ENCODE peak calls at places on chromosome 13, in seven cellular contexts. K is IMR-90, G is neuronal stem cell, I is H1, U is mesenchymal stem cell, M is trophoblast cell, B is H9. L is an unnamed sample.

GRCh38 chr13:98869408-98870090 is 108.3 kb downstream of the DOCK9 start:
- DNase-seq in K (no peak), G (no peak), I (no peak), U (no peak), M (peak), B (no peak), L (no peak)

GRCh38 chr13:83722443-83722842 is 159.8 kb downstream of the SLITRK1 start:
- DNase-seq in K (no peak), G (no peak), I (no peak), U (no peak), M (no peak), B (no peak), L (no peak)

GRCh38 chr13:83622422-83622784 is 259.9 kb downstream of the SLITRK1 start:
- DNase-seq in K (peak), G (no peak), I (no peak), U (no peak), M (no peak), B (no peak), L (no peak)

GRCh38 chr13:69683921-69684663 is 423.5 kb upstream of the ATXN8OS start:
- DNase-seq in K (no peak), G (no peak), I (no peak), U (no peak), M (no peak), B (no peak), L (no peak)

GRCh38 chr13:48573213-48573612 is 40.3 kb upstream of the RCBTB2 start:
- DNase-seq in K (no peak), G (no peak), I (no peak), U (no peak), M (no peak), B (no peak), L (no peak)

GRCh38 chr13:92775631-92776030 is 451.0 kb upstream of the GPC6 start:
- DNase-seq in K (no peak), G (no peak), I (no peak), U (no peak), M (no peak), B (no peak), L (no peak)

GRCh38 chr13:72890546-72890945 is 108.6 kb downstream of the PIBF1 start:
- DNase-seq in K (no peak), G (no peak), I (no peak), U (no peak), M (no peak), B (no peak), L (no peak)

GRCh38 chr13:48446454-48446853 is 33.5 kb upstream of the LPAR6 start:
- DNase-seq in K (peak), G (no peak), I (no peak), U (peak), M (peak), B (no peak), L (no peak)

GRCh38 chr13:106393776-106394175 is 141.7 kb downstream of the EFNB2 start:
- DNase-seq in K (peak), G (no peak), I (no peak), U (no peak), M (no peak), B (no peak), L (no peak)

GRCh38 chr13:32142956-32143375 is 111.4 kb downstream of the FRY start:
- DNase-seq in K (peak), G (no peak), I (no peak), U (peak), M (peak), B (peak), L (peak)

GRCh38 chr13:24323036-24323738 is 13.8 kb downstream of the C1QTNF9 start:
- DNase-seq in K (no peak), G (no peak), I (no peak), U (no peak), M (no peak), B (no peak), L (no peak)

GRCh38 chr13:110430391-110431338 is 123.6 kb downstream of the COL4A2 start:
- DNase-seq in K (no peak), G (no peak), I (no peak), U (no peak), M (peak), B (no peak), L (no peak)
- H2BK5ac ChIP-seq in K (no peak), G (no peak), I (no peak), U (no peak), M (no peak), B (no peak), L (no peak)

DNA sequence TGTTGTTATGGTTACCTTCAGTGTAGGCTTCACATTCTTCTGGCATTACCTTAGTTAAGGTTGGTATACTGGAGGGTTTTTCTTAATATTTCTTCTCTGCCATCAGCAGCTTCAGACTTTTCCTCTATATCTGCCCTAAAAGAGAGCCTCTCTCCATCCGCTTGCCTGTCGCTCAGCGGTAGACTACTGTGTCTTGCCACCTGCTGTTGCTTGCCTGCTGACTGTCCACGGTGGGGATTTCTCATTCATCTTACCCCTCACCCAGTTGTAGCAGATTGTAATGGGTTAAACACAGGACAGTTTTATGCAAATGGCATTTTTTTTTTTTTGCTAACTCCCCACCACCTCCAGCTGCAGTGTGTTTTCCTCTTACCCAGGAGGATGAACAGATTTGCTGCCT is 577.2 kb downstream of the SLITRK5 start:
- DNase-seq in K (no peak), G (peak), I (no peak), U (no peak), M (no peak), B (no peak), L (peak)
- H2BK5ac ChIP-seq in K (no peak), G (no peak), I (no peak), U (no peak), M (no peak), B (no peak), L (no peak)

GRCh38 chr13:37375071-37375470 is 223.5 kb downstream of the POSTN start:
- DNase-seq in K (no peak), G (no peak), I (no peak), U (no peak), M (no peak), B (no peak), L (no peak)
- H2BK5ac ChIP-seq in K (no peak), G (no peak), I (no peak), U (no peak), M (no peak), B (no peak), L (no peak)

DNA sequence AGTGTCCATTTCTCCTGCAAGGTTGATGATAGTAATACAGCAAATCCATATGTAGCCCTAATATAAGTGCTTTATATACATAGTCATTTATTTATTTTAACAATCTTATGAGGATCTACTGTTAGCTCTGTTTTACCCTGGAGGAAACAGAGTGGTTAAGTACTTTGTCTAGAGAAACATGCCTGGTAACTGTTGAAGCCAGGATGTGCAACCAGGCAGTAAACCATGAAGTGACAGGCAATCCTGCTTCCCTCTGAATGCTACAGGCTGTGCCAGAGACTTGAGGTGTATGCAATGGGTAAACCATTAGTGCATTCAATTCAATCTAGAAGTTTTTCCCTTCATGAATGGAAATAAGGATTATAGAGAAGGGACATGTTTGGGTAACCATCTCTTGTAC is 911.0 kb downstream of the PCDH17 start:
- DNase-seq in K (no peak), G (no peak), I (no peak), U (no peak), M (no peak), B (no peak), L (no peak)
- H2BK5ac ChIP-seq in K (no peak), G (no peak), I (no peak), U (no peak), M (no peak), B (no peak), L (no peak)

DNA sequence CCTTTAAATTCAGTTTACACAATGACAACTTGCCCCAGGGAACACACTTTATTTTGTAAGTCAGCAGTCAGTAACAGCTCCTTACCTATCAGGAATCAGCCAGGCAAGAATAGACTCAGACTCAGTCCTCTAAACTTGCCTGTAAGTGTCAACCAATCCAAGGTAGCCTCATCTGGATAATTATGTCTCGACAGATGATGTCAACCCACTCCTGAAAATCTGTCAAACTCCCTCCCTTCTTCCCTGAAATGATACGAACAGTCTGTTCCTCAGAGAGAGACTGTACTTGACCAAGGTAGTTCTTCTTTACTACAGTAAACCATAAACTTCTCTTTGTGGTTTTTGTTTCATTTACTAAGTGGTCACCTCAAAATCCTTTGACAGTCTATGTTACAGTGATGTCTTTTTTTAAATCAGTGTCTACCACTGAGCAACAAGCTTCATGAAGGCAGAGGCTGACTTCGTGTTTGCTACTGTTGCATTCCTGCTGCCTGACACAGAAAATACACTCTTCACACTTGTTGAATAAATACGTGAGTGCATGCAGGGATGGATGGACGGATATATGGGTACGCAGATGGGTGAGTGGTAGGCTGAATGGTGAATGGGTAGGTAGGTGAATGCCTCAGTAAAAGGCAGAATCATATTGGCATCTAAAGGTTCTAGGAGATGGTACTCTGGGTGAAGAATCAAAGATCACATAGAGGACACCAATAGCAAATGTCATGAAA is 17.5 kb upstream of the FREM2 start:
- DNase-seq in K (no peak), G (no peak), I (no peak), U (no peak), M (no peak), B (no peak), L (no peak)
- H2BK5ac ChIP-seq in K (no peak), G (no peak), I (no peak), U (no peak), M (no peak), B (no peak), L (no peak)

DNA sequence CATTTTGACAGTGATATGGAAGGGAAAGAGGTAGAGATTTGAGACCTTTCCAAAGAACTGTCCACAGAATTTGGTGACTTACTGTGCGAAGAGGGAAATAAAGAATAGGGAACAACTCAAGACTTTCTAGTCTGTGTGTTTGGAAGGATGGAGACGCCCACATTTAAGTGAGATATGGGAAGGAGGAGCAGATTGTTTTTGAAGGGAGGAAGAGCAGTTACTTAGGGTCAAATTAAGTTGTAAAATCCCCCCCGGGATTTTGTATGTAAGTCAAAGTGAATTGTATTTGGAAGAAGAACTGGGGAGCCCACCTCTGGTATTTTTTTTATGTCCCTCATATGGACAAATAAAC is 1.2 kb downstream of the USPL1 start:
- DNase-seq in K (no peak), G (no peak), I (no peak), U (no peak), M (peak), B (no peak), L (no peak)
- H2BK5ac ChIP-seq in K (peak), G (no peak), I (no peak), U (no peak), M (no peak), B (no peak), L (no peak)

GRCh38 chr13:34721631-34722144 is 220.4 kb upstream of the NBEA start:
- DNase-seq in K (no peak), G (no peak), I (no peak), U (no peak), M (no peak), B (no peak), L (no peak)

GRCh38 chr13:34720618-34721017 is 221.5 kb upstream of the NBEA start:
- DNase-seq in K (no peak), G (no peak), I (no peak), U (no peak), M (no peak), B (no peak), L (no peak)

GRCh38 chr13:34719060-34719875 is 222.8 kb upstream of the NBEA start:
- DNase-seq in K (no peak), G (peak), I (no peak), U (no peak), M (no peak), B (no peak), L (no peak)

DNA sequence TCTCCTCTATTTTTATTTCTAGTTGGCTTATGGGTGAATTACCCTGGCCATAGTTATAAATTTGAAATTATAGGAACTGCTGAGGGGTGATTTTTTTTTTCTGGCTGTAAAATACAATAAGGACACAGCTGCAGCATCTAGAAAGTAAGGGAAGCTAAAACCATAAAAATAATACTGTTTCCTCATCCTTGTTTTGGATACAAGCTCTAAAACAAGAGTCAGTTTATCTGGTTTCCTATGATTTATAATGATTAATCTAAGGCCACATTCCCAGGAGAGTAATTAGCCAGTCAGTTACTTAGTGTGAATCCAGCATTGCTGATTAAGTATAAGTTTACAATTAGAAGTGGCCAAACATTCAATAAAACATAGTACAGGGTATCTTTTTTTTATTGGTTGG is 219.1 kb upstream of the NBEA start:
- DNase-seq in K (no peak), G (no peak), I (no peak), U (no peak), M (no peak), B (no peak), L (no peak)
- H2BK5ac ChIP-seq in K (no peak), G (no peak), I (no peak), U (no peak), M (no peak), B (no peak), L (no peak)

DNA sequence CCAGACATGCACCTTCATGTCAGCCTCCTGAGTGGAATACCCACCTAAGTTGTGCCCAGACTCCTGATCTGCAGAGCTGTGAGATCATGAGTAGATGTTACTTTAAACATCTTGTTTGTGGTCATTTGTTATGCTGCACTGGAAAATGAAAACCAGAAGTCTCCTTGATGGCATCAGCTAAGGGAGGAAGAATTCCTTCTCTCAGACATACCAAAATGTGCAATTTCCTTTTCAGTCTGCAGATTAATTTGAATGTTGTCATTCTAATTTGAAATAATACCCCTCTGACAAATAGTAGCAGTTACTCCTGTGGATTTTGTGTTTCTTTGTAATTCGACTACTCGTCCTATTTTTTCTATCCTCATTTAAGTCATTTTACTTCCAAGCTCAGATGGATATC is 59.3 kb downstream of the ITGBL1 start:
- DNase-seq in K (no peak), G (no peak), I (no peak), U (no peak), M (no peak), B (no peak), L (no peak)
- H2BK5ac ChIP-seq in K (no peak), G (no peak), I (no peak), U (no peak), M (no peak), B (no peak), L (no peak)

DNA sequence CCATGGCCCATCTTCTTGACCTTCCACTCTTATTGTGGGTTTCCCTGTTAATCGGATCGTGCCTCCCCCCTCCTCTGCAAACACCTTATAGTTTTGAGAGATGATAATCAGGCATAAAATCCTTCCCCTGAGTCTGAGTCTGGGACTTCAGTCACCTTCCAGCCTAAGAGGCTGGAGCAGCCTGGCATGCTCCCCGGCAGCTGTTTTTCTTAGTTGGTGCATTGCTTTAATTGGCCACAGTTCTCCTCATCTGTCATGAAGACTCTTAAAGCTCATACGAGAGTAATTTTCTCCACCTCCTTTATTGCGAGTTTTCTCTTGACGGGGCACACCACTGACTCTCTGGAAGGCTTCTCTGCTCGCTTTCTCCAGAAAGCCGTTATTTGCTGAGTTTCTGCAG is 310.4 kb downstream of the ATP8A2 start:
- DNase-seq in K (no peak), G (no peak), I (no peak), U (no peak), M (no peak), B (no peak), L (no peak)
- H2BK5ac ChIP-seq in K (no peak), G (no peak), I (no peak), U (no peak), M (no peak), B (no peak), L (no peak)

L was measured in mesendoderm.